ENCODE peak calls at places on chromosome 22, in four cellular contexts. I is RWPE2, Y is sigmoid colon, M is body of pancreas. N is an unnamed sample.

GRCh38 chr22:18103527-18104269 is 6.9 kb upstream of the TUBA8 start:
- DNase-seq in I (no peak), Y (no peak), M (no peak), N (no peak)

GRCh38 chr22:27554106-27554814 is 247.3 kb downstream of the MN1 start:
- DNase-seq in I (no peak), Y (no peak), M (no peak), N (peak; percentile 41)

GRCh38 chr22:24155597-24156145 is 25.6 kb upstream of the SUSD2 start:
- DNase-seq in I (no peak), Y (peak; percentile 94), M (peak; percentile 81), N (peak; percentile 48)

GRCh38 chr22:44919691-44920090 is 90.1 kb downstream of the PHF21B start:
- DNase-seq in I (peak; percentile 47), Y (peak; percentile 27), M (no peak), N (no peak)

GRCh38 chr22:24099661-24100060 is 81.6 kb upstream of the SUSD2 start:
- DNase-seq in I (peak; percentile 24), Y (peak; percentile 38), M (no peak), N (no peak)

GRCh38 chr22:44931077-44931540 is 78.7 kb downstream of the PHF21B start:
- DNase-seq in I (no peak), Y (no peak), M (peak; percentile 18), N (no peak)

GRCh38 chr22:43092085-43092484 is 2.9 kb upstream of the TTLL1 start:
- DNase-seq in I (no peak), Y (no peak), M (no peak), N (no peak)

GRCh38 chr22:42324991-42325710 is 54.7 kb upstream of the TCF20 start:
- DNase-seq in I (no peak), Y (no peak), M (no peak), N (no peak)

DNA sequence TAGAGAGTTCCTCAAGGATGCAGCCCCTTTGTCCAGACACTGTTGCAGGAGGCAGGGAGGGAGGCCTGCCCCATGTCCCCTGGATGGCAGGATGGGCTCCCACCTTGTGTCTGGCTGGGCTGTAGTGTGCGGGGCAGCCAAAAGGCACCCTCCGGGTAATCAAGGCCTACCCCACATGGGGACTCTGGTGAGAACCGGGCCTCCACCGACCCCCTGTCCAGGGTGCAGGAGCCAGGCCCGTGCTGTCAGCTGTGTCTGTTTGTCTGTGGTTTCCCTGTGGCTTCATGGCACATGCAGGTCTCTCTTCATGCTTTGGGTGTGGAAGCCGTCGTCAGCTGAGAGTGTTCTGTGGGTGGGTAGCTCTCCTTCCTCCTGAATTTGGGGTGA is 1240.9 kb downstream of the BRD1 start:
- DNase-seq in I (no peak), Y (no peak), M (no peak), N (no peak)
- H3K9me3 ChIP-seq in I (no peaks in the 10 kb centered on the region), Y (no peaks in the 10 kb centered on the region), M (no peaks in the 10 kb centered on the region), N (no peaks in the 10 kb centered on the region)

GRCh38 chr22:20983081-20983745 is 1.1 kb downstream of the LZTR1 start:
- DNase-seq in I (no peak), Y (no peak), M (no peak), N (no peak)

GRCh38 chr22:20980938-20981722 is 967 bp upstream of the LZTR1 start:
- DNase-seq in I (no peak), Y (no peak), M (no peak), N (no peak)

GRCh38 chr22:20981787-20982562 is at the start of gene LZTR1:
- DNase-seq in I (no peak), Y (peak; percentile 89), M (peak; percentile 79), N (peak; percentile 83)

GRCh38 chr22:20980523-20980922 is 1.6 kb upstream of the LZTR1 start:
- DNase-seq in I (no peak), Y (no peak), M (no peak), N (no peak)

GRCh38 chr22:20982563-20982882 is 426 bp downstream of the LZTR1 start:
- DNase-seq in I (no peak), Y (no peak), M (no peak), N (no peak)
- H3K27ac ChIP-seq in I (peak overlapping the region; percentile 58), Y (peak overlapping the region; percentile 87), M (peak overlapping the region; percentile 86), N (peak overlapping the region; percentile 83)

GRCh38 chr22:49617264-49617663 is 210.4 kb downstream of the BRD1 start:
- DNase-seq in I (no peak), Y (no peak), M (no peak), N (no peak)
- H3K9me3 ChIP-seq in I (no peaks in the 10 kb centered on the region), Y (no peaks in the 10 kb centered on the region), M (no peaks in the 10 kb centered on the region), N (peaks cover 7% of the 10 kb centered on the region)

GRCh38 chr22:46057206-46057605 is 80.2 kb upstream of the WNT7B start:
- DNase-seq in I (peak; percentile 25), Y (peak; percentile 75), M (peak; percentile 24), N (no peak)
- H3K27ac ChIP-seq in I (peak overlapping the region; percentile 96), Y (peak overlapping the region; percentile 99), M (peak overlapping the region; percentile 100), N (no peak overlapping the region)

DNA sequence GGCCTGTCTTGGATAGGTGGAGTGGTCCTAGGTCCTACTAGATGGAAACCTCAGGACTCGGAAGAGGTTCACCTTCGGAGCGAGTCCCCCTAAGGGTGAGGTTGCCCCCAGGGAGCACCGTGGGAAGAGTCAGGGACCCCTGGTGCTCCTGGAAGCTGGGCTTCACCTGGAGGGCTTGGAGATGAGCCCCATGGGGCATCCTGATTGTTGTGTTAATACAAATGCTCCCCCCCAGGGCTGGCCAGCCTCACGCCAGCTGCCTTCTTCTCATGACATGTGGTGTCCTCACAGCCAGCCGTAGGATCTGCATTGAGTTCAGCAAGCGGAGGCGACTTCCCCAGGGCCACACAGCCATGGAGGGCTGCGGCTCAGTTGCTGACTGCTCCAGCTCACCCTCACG is 1487.5 kb downstream of the BRD1 start:
- DNase-seq in I (peak; percentile 33), Y (peak; percentile 45), M (no peak), N (no peak)
- H3K9me3 ChIP-seq in I (no peaks in the 10 kb centered on the region), Y (no peaks in the 10 kb centered on the region), M (no peaks in the 10 kb centered on the region), N (no peaks in the 10 kb centered on the region)